ENCODE peak calls at places on chromosome 4, in seven cellular contexts. X is PC-3, U is GM23248, K is HepG2, D is neuronal stem cell, V is mesenchymal stem cell, R is astrocyte. J is an unnamed sample. For H3K36me3, the result is how much of the 10 kb centered on the place peaks cover.

GRCh38 chr4:102246416-102246815 is 98.9 kb downstream of the SLC39A8 start:
- DNase-seq in U (no peak), X (peak), D (no peak), K (no peak), R (no peak), V (no peak), J (no peak)

GRCh38 chr4:8151165-8151650 is 7.4 kb downstream of the ABLIM2 start:
- DNase-seq in R (no peak), K (no peak), V (no peak), U (no peak), X (no peak), D (no peak), J (no peak)

GRCh38 chr4:6208416-6208815 is 8.1 kb upstream of the JAKMIP1 start:
- DNase-seq in X (no peak), U (no peak), V (no peak), R (no peak), K (no peak), D (no peak), J (no peak)

GRCh38 chr4:74152841-74153240 is 5.1 kb upstream of the MTHFD2L start:
- DNase-seq in X (no peak), K (no peak), D (no peak), V (peak), R (no peak), U (no peak), J (no peak)

GRCh38 chr4:121156822-121157769 is 7.0 kb downstream of the TNIP3 start:
- DNase-seq in X (peak), K (no peak), R (peak), V (peak), D (peak), U (peak), J (no peak)

GRCh38 chr4:82905205-82905604 is 4.7 kb downstream of the THAP9 start:
- DNase-seq in U (peak), R (peak), D (no peak), V (peak), K (no peak), X (peak), J (no peak)

GRCh38 chr4:87911252-87911774 is 64.2 kb upstream of the SPP1 start:
- DNase-seq in X (no peak), D (no peak), U (no peak), R (no peak), V (peak), K (peak), J (no peak)

GRCh38 chr4:81465668-81466357 is 5.9 kb downstream of the RASGEF1B start:
- DNase-seq in X (no peak), R (no peak), V (no peak), D (no peak), K (no peak), U (no peak), J (no peak)

GRCh38 chr4:149584703-149585102 is 230.9 kb downstream of the IQCM start:
- DNase-seq in V (no peak), R (peak), X (no peak), K (no peak), D (no peak), U (peak), J (no peak)

GRCh38 chr4:54683616-54684346 is 26.0 kb downstream of the KIT start:
- DNase-seq in D (no peak), U (peak), V (peak), X (peak), K (peak), R (no peak), J (peak)

GRCh38 chr4:22500128-22500611 is 15.7 kb downstream of the ADGRA3 start:
- DNase-seq in D (no peak), R (no peak), V (no peak), X (peak), U (no peak), K (no peak), J (no peak)

GRCh38 chr4:133147922-133148689 is 988 bp upstream of the PCDH10 start:
- DNase-seq in U (peak), V (peak), X (peak), D (peak), R (peak), K (no peak), J (no peak)

GRCh38 chr4:55819634-55820033 is at the start of gene EXOC1L:
- DNase-seq in D (peak), V (peak), X (no peak), U (peak), R (no peak), K (peak), J (no peak)

GRCh38 chr4:74006009-74006476 is 7.6 kb upstream of the CXCL5 start:
- DNase-seq in K (no peak), U (peak), X (peak), D (no peak), R (peak), V (peak), J (no peak)

GRCh38 chr4:143441678-143442077 is 71.8 kb upstream of the SMARCA5 start:
- DNase-seq in D (no peak), X (no peak), V (no peak), K (no peak), R (no peak), U (no peak), J (no peak)

GRCh38 chr4:37607018-37607417 is 79.2 kb downstream of the RELL1 start:
- DNase-seq in X (no peak), U (no peak), V (no peak), D (no peak), K (no peak), R (no peak), J (no peak)

GRCh38 chr4:41644288-41644914 is 104.1 kb downstream of the PHOX2B start:
- DNase-seq in D (peak), U (peak), K (peak), X (no peak), V (peak), R (peak), J (no peak)

GRCh38 chr4:133156096-133156495 is 7.0 kb downstream of the PCDH10 start:
- DNase-seq in K (no peak), V (peak), R (peak), D (no peak), X (no peak), U (no peak), J (no peak)

GRCh38 chr4:38943355-38943754 is 75.7 kb downstream of the FAM114A1 start:
- DNase-seq in K (no peak), X (no peak), R (no peak), U (no peak), V (peak), D (no peak), J (no peak)

GRCh38 chr4:8542776-8543525 is 37.2 kb upstream of the GPR78 start:
- DNase-seq in V (no peak), D (no peak), R (no peak), U (peak), X (no peak), K (no peak), J (no peak)

GRCh38 chr4:80171251-80171650 is 26.1 kb upstream of the PRDM8 start:
- DNase-seq in D (no peak), X (no peak), R (peak), K (no peak), U (peak), V (peak), J (no peak)

GRCh38 chr4:153555730-153556440 is 89.7 kb downstream of the TMEM131L start:
- DNase-seq in V (peak), R (peak), D (no peak), K (peak), U (peak), X (peak), J (no peak)

GRCh38 chr4:26022346-26022891 is 108.4 kb downstream of the SMIM20 start:
- DNase-seq in U (peak), V (peak), K (peak), R (peak), D (no peak), X (peak), J (no peak)

GRCh38 chr4:73446336-73446938 is 10.4 kb downstream of the AFP start:
- DNase-seq in K (peak), D (peak), U (peak), R (peak), X (peak), V (peak), J (peak)

GRCh38 chr4:66376921-66377320 is 706.6 kb upstream of the EPHA5 start:
- DNase-seq in K (no peak), X (no peak), U (no peak), V (peak), D (no peak), R (no peak), J (no peak)

GRCh38 chr4:101345271-101345595 is 2.1 kb downstream of the PPP3CA start:
- DNase-seq in K (no peak), V (no peak), R (no peak), X (no peak), D (no peak), U (peak), J (peak)

GRCh38 chr4:67776746-67777145 is 22.6 kb upstream of the GNRHR start:
- DNase-seq in U (no peak), X (no peak), D (no peak), R (no peak), V (no peak), K (no peak), J (no peak)

GRCh38 chr4:84722720-84723119 is 139.8 kb downstream of the CDS1 start:
- DNase-seq in D (no peak), V (no peak), R (no peak), U (no peak), X (no peak), K (no peak), J (no peak)

GRCh38 chr4:88747351-88747750 is 49.7 kb upstream of the NAP1L5 start:
- DNase-seq in D (no peak), V (no peak), K (no peak), U (no peak), X (no peak), R (no peak), J (no peak)

GRCh38 chr4:67580577-67580976 is 22.1 kb downstream of the STAP1 start:
- DNase-seq in R (no peak), V (no peak), X (no peak), U (no peak), K (no peak), D (no peak), J (no peak)

GRCh38 chr4:4474496-4474895 is 67.4 kb downstream of the STX18 start:
- DNase-seq in D (no peak), R (peak), K (no peak), U (no peak), V (no peak), X (no peak), J (no peak)

GRCh38 chr4:16270654-16271328 is 44.5 kb upstream of the TAPT1 start:
- DNase-seq in U (peak), D (no peak), K (peak), X (peak), R (no peak), V (no peak), J (no peak)

GRCh38 chr4:73589887-73590801 is 30.1 kb downstream of the RASSF6 start:
- DNase-seq in U (no peak), X (no peak), D (no peak), V (peak), K (no peak), R (peak), J (peak)

GRCh38 chr4:161554372-161554990 is 609.3 kb downstream of the FSTL5 start:
- DNase-seq in U (peak), K (no peak), R (peak), V (peak), X (peak), D (no peak), J (no peak)

GRCh38 chr4:145552181-145552822 is 66.9 kb upstream of the MMAA start:
- DNase-seq in X (no peak), K (no peak), V (no peak), R (no peak), U (no peak), D (no peak), J (no peak)

GRCh38 chr4:153267013-153267412 is 62.8 kb downstream of the TRIM2 start:
- DNase-seq in D (no peak), R (peak), V (peak), K (no peak), X (no peak), U (no peak), J (no peak)

GRCh38 chr4:111020961-111021360 is 398.1 kb upstream of the PITX2 start:
- DNase-seq in V (no peak), R (no peak), U (no peak), K (no peak), X (no peak), D (no peak), J (no peak)

GRCh38 chr4:132169660-132170059 is 979.4 kb upstream of the PCDH10 start:
- DNase-seq in X (no peak), V (no peak), K (no peak), R (no peak), U (no peak), D (no peak), J (no peak)

GRCh38 chr4:183798921-183799307 is 106.2 kb upstream of the STOX2 start:
- DNase-seq in V (no peak), R (no peak), U (no peak), X (no peak), D (no peak), K (no peak), J (no peak)

GRCh38 chr4:183798249-183798920 is 106.7 kb upstream of the STOX2 start:
- DNase-seq in V (no peak), D (no peak), X (no peak), K (no peak), R (no peak), U (no peak), J (no peak)

GRCh38 chr4:183801460-183802168 is 103.5 kb upstream of the STOX2 start:
- DNase-seq in V (no peak), K (no peak), X (no peak), R (no peak), U (no peak), D (no peak), J (no peak)

GRCh38 chr4:183797445-183798248 is 107.5 kb upstream of the STOX2 start:
- DNase-seq in X (no peak), V (no peak), K (no peak), R (peak), D (peak), U (peak), J (no peak)

DNA sequence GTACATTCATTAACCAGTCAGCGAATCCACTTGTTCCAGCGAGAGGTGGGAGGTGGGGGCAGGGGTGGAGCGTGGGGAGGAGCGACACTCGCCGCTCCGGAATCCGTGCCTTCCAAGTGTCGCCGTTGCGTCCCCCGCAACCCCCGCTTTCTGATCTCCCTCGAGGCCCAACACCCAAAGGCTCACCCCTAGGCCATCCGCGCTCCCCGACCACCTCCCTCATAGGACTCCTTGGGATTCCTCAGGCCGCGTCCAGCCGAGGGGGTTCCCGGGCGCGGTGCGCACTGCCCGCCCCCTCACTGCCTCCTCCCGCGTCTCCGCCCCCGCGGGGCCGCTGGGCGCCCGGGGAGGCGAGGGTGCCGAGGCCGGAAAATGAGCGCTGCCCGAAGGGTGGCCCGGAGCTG is 108.1 kb upstream of the STOX2 start:
- DNase-seq in K (no peak), R (no peak), U (no peak), V (no peak), X (no peak), D (peak), J (no peak)
- H2AFZ ChIP-seq in K (no peak), R (peak), U (no peak), V (no peak), X (no peak), D (peak), J (no peak)

DNA sequence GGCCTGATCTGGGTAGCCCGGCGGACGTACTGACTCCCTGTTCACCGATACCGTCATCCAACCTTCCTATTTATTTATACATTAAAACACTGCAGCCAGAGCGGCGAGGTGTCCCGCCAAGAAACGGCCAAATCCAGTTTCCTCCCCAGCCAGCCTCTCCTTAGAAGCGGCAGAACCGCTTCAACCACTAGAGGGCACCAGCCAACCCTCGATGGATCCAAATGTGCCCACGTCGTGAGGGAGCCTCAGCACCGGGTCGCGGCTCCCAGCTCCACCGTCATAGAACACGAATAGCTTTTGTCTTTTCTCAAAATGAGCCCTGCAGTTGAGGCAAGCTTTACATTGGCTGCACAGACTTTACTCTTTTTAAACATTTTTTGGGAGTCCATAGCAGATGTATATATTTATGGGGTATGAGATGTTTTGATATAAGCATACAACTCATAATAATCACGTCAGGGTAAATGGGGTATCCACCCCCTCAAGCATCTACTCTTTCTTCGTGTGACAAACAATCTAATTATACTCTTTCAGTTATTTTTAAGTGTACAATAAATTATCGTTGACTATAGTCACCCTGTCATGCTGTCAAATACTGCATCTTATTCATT is 13.0 kb upstream of the HELT start:
- DNase-seq in X (peak), R (peak), D (peak), U (peak), V (peak), K (peak), J (peak)
- H3K4me3 ChIP-seq in X (peak), R (peak), D (no peak), U (peak), V (peak), K (peak), J (no peak)

GRCh38 chr4:93829531-93830089 is 1.1 kb downstream of the ATOH1 start:
- DNase-seq in V (no peak), D (peak), R (no peak), K (no peak), U (peak), X (no peak), J (no peak)

GRCh38 chr4:93830090-93830818 is 1.7 kb downstream of the ATOH1 start:
- DNase-seq in R (no peak), K (no peak), X (no peak), U (no peak), V (no peak), D (peak), J (no peak)

GRCh38 chr4:93832097-93832496 is 3.5 kb downstream of the ATOH1 start:
- DNase-seq in R (no peak), U (no peak), V (no peak), K (no peak), D (peak), X (no peak), J (no peak)

GRCh38 chr4:93835929-93836328 is 7.4 kb downstream of the ATOH1 start:
- DNase-seq in V (no peak), D (no peak), U (no peak), X (no peak), K (no peak), R (no peak), J (no peak)

GRCh38 chr4:93834371-93835066 is 6.0 kb downstream of the ATOH1 start:
- DNase-seq in X (no peak), K (no peak), U (no peak), D (peak), V (no peak), R (no peak), J (no peak)
- H3K36me3 ChIP-seq in X (under half), K (under half), U (under half), D (under half), V (under half), R (under half), J (under half)

DNA sequence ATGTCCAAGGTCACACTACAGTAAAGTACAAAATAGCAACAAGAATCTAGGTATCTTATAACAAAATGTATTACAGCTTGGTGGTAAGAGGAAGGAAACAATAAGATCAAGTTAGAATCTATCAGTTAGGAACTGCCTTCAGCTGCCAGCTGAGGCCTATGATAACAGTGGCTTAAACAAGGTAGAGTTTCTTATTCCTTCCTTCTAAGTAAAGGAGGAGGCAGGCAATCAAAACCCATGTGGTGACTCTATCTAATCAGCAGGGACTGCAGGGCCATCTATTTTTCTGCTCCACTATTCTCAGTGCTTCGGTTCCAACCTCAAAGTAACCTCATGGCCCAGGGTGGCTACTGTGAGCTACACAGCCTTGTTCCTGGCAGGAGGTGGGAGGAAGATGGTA is 10.9 kb downstream of the SH3D19 start:
- DNase-seq in D (no peak), K (no peak), R (no peak), U (no peak), V (no peak), X (no peak), J (no peak)
- H2AFZ ChIP-seq in D (no peak), K (no peak), R (no peak), U (no peak), V (no peak), X (no peak), J (no peak)

GRCh38 chr4:95093936-95094929 is 336.5 kb downstream of the BMPR1B start:
- DNase-seq in V (no peak), R (no peak), X (peak), K (no peak), D (no peak), U (no peak), J (no peak)
- H3K4me3 ChIP-seq in V (no peak), R (no peak), X (peak), K (no peak), D (no peak), U (no peak), J (no peak)

GRCh38 chr4:119053245-119053644 is 82.4 kb upstream of the MYOZ2 start:
- DNase-seq in K (no peak), X (no peak), D (no peak), U (peak), R (no peak), V (no peak), J (no peak)
- H3K36me3 ChIP-seq in K (under half), X (under half), D (under half), U (under half), R (under half), V (under half), J (under half)

GRCh38 chr4:118729287-118730286 is 44.4 kb downstream of the METTL14 start:
- DNase-seq in K (peak), X (no peak), D (no peak), U (peak), R (peak), V (peak), J (no peak)
- H2AFZ ChIP-seq in K (no peak), X (no peak), D (no peak), U (no peak), R (no peak), V (no peak), J (no peak)

GRCh38 chr4:123421942-123422781 is 25.6 kb downstream of the SPRY1 start:
- DNase-seq in U (no peak), K (no peak), R (no peak), V (no peak), D (no peak), X (no peak), J (no peak)
- H3K4me3 ChIP-seq in U (no peak), K (no peak), R (no peak), V (no peak), D (no peak), X (no peak), J (no peak)

J was measured in Karpas-422.